ENCODE peak calls at places on chromosome 1, in seven cellular contexts. One of them, this sample, is unnamed.

GRCh38 chr1:110150330-110151174 is at the start of gene SLC6A17:
- DNase-seq in CD8-positive, alpha-beta T cell: no peak
- DNase-seq in fibroblast of the aortic adventitia: peak
- DNase-seq in epithelial cell of proximal tubule: no peak
- DNase-seq in ovary: no peak
- DNase-seq in lung: no peak
- DNase-seq in cardiac fibroblast: peak
- DNase-seq in this sample: no peak

GRCh38 chr1:230090194-230090711 is 23.2 kb downstream of the GALNT2 start:
- DNase-seq in ovary: no peak
- DNase-seq in fibroblast of the aortic adventitia: peak
- DNase-seq in epithelial cell of proximal tubule: no peak
- DNase-seq in lung: no peak
- DNase-seq in CD8-positive, alpha-beta T cell: no peak
- DNase-seq in cardiac fibroblast: peak
- DNase-seq in this sample: no peak

GRCh38 chr1:29786195-29786594 is 549.9 kb downstream of the PTPRU start:
- DNase-seq in epithelial cell of proximal tubule: no peak
- DNase-seq in fibroblast of the aortic adventitia: no peak
- DNase-seq in lung: peak
- DNase-seq in cardiac fibroblast: no peak
- DNase-seq in CD8-positive, alpha-beta T cell: no peak
- DNase-seq in ovary: no peak
- DNase-seq in this sample: no peak

GRCh38 chr1:66270122-66270812 is 263.7 kb upstream of the SGIP1 start:
- DNase-seq in CD8-positive, alpha-beta T cell: no peak
- DNase-seq in lung: no peak
- DNase-seq in ovary: no peak
- DNase-seq in fibroblast of the aortic adventitia: peak
- DNase-seq in cardiac fibroblast: peak
- DNase-seq in epithelial cell of proximal tubule: no peak
- DNase-seq in this sample: peak

GRCh38 chr1:33256335-33256700 is at the start of gene ZNF362:
- DNase-seq in lung: peak
- DNase-seq in CD8-positive, alpha-beta T cell: peak
- DNase-seq in ovary: peak
- DNase-seq in fibroblast of the aortic adventitia: peak
- DNase-seq in cardiac fibroblast: peak
- DNase-seq in epithelial cell of proximal tubule: no peak
- DNase-seq in this sample: peak

GRCh38 chr1:58249371-58249728 is 297.2 kb downstream of the OMA1 start:
- DNase-seq in epithelial cell of proximal tubule: no peak
- DNase-seq in cardiac fibroblast: no peak
- DNase-seq in ovary: no peak
- DNase-seq in lung: no peak
- DNase-seq in CD8-positive, alpha-beta T cell: no peak
- DNase-seq in fibroblast of the aortic adventitia: no peak
- DNase-seq in this sample: no peak

GRCh38 chr1:212901290-212901689 is 43.2 kb downstream of the FLVCR1 start:
- DNase-seq in lung: no peak
- DNase-seq in fibroblast of the aortic adventitia: no peak
- DNase-seq in cardiac fibroblast: no peak
- DNase-seq in epithelial cell of proximal tubule: no peak
- DNase-seq in CD8-positive, alpha-beta T cell: no peak
- DNase-seq in ovary: no peak
- DNase-seq in this sample: no peak

GRCh38 chr1:45035631-45036301 is 23.7 kb downstream of the UROD start:
- DNase-seq in CD8-positive, alpha-beta T cell: no peak
- DNase-seq in fibroblast of the aortic adventitia: no peak
- DNase-seq in ovary: no peak
- DNase-seq in epithelial cell of proximal tubule: no peak
- DNase-seq in lung: no peak
- DNase-seq in cardiac fibroblast: no peak
- DNase-seq in this sample: no peak

GRCh38 chr1:205832326-205832751 is 17.6 kb downstream of the PM20D1 start:
- DNase-seq in lung: no peak
- DNase-seq in ovary: no peak
- DNase-seq in cardiac fibroblast: peak
- DNase-seq in fibroblast of the aortic adventitia: no peak
- DNase-seq in epithelial cell of proximal tubule: no peak
- DNase-seq in CD8-positive, alpha-beta T cell: no peak
- DNase-seq in this sample: no peak

GRCh38 chr1:71413441-71414170 is 332.8 kb upstream of the ZRANB2 start:
- DNase-seq in epithelial cell of proximal tubule: no peak
- DNase-seq in cardiac fibroblast: peak
- DNase-seq in ovary: no peak
- DNase-seq in fibroblast of the aortic adventitia: peak
- DNase-seq in CD8-positive, alpha-beta T cell: no peak
- DNase-seq in lung: no peak
- DNase-seq in this sample: no peak

GRCh38 chr1:28885982-28886730 is 28.2 kb upstream of the EPB41 start:
- DNase-seq in cardiac fibroblast: no peak
- DNase-seq in ovary: no peak
- DNase-seq in lung: no peak
- DNase-seq in CD8-positive, alpha-beta T cell: no peak
- DNase-seq in epithelial cell of proximal tubule: no peak
- DNase-seq in fibroblast of the aortic adventitia: no peak
- DNase-seq in this sample: no peak

GRCh38 chr1:181134543-181135461 is 46.3 kb downstream of the IER5 start:
- DNase-seq in fibroblast of the aortic adventitia: peak
- DNase-seq in CD8-positive, alpha-beta T cell: no peak
- DNase-seq in cardiac fibroblast: peak
- DNase-seq in ovary: no peak
- DNase-seq in epithelial cell of proximal tubule: no peak
- DNase-seq in lung: no peak
- DNase-seq in this sample: no peak

GRCh38 chr1:170742600-170742999 is 78.7 kb downstream of the PRRX1 start:
- DNase-seq in cardiac fibroblast: no peak
- DNase-seq in ovary: no peak
- DNase-seq in fibroblast of the aortic adventitia: no peak
- DNase-seq in CD8-positive, alpha-beta T cell: no peak
- DNase-seq in lung: no peak
- DNase-seq in epithelial cell of proximal tubule: no peak
- DNase-seq in this sample: no peak

GRCh38 chr1:69568435-69569280 is 936 bp downstream of the LRRC7 start:
- DNase-seq in ovary: no peak
- DNase-seq in epithelial cell of proximal tubule: no peak
- DNase-seq in lung: no peak
- DNase-seq in cardiac fibroblast: no peak
- DNase-seq in CD8-positive, alpha-beta T cell: no peak
- DNase-seq in fibroblast of the aortic adventitia: no peak
- DNase-seq in this sample: no peak
- H3K4me3 ChIP-seq in ovary: peak
- H3K4me3 ChIP-seq in epithelial cell of proximal tubule: peak
- H3K4me3 ChIP-seq in lung: no peak
- H3K4me3 ChIP-seq in cardiac fibroblast: peak
- H3K4me3 ChIP-seq in CD8-positive, alpha-beta T cell: no peak
- H3K4me3 ChIP-seq in fibroblast of the aortic adventitia: peak
- H3K4me3 ChIP-seq in this sample: peak

GRCh38 chr1:31633117-31633516 is 11.6 kb downstream of the PEF1 start:
- DNase-seq in CD8-positive, alpha-beta T cell: no peak
- DNase-seq in ovary: no peak
- DNase-seq in fibroblast of the aortic adventitia: peak
- DNase-seq in lung: no peak
- DNase-seq in epithelial cell of proximal tubule: no peak
- DNase-seq in cardiac fibroblast: peak
- DNase-seq in this sample: no peak
- TF ChIP-seq CTCF in CD8-positive, alpha-beta T cell: no peak
- TF ChIP-seq CTCF in ovary: no peak
- TF ChIP-seq CTCF in fibroblast of the aortic adventitia: peak
- TF ChIP-seq CTCF in lung: no peak
- TF ChIP-seq CTCF in epithelial cell of proximal tubule: peak
- TF ChIP-seq CTCF in cardiac fibroblast: peak
- TF ChIP-seq CTCF in this sample: peak

DNA sequence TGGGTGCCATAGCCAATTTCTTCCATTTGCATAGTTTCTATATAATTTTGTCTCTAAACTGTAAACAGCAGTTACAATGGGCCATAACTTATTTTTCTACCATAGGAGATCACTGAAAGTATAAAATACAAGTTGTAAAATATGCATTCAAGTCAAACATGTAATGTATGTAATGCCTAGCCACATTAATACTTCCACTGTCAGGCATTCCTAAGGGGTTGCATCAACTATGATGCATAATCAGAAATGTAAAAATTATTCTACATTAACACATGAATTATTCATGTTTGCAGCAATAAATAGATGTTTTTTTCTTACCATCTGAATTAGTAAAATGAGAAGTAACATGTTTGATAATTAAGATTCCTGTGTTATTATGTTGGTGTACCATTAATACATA is 560.3 kb upstream of the ZP4 start:
- DNase-seq in fibroblast of the aortic adventitia: no peak
- DNase-seq in ovary: no peak
- DNase-seq in lung: no peak
- DNase-seq in epithelial cell of proximal tubule: no peak
- DNase-seq in cardiac fibroblast: peak
- DNase-seq in CD8-positive, alpha-beta T cell: no peak
- DNase-seq in this sample: no peak
- H3K4me3 ChIP-seq in fibroblast of the aortic adventitia: no peak
- H3K4me3 ChIP-seq in ovary: no peak
- H3K4me3 ChIP-seq in lung: no peak
- H3K4me3 ChIP-seq in epithelial cell of proximal tubule: no peak
- H3K4me3 ChIP-seq in cardiac fibroblast: no peak
- H3K4me3 ChIP-seq in CD8-positive, alpha-beta T cell: no peak
- H3K4me3 ChIP-seq in this sample: no peak

DNA sequence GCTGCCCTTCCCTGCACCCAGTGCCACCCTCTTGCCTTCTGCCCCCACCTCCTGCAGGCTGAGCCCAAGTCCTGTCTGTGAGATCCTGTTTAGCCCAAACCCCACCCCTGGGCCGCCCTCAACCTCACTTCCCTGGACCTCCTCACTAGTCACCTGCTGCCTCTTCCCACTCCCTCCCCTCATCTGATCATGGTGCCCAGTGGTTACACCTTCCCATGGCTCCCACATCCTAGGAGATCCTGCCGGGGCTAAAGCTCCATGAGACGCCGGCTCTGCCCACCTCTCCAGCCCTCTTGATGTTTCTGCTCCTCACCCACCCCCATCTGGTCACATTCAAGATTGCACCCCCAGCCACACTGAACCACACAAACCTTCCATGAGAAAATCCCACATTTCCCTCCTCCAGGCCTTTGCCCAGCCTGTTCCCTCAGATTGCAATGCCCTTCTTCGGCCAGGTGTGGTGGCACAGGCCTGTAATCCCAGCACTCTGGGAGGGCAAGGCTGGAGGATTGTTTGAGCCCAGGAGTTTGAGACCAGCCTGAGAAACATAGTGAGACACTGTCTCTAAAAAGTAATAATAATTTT is 17.0 kb downstream of the TTC39A start:
- DNase-seq in ovary: no peak
- DNase-seq in lung: no peak
- DNase-seq in CD8-positive, alpha-beta T cell: no peak
- DNase-seq in epithelial cell of proximal tubule: no peak
- DNase-seq in fibroblast of the aortic adventitia: no peak
- DNase-seq in cardiac fibroblast: no peak
- DNase-seq in this sample: no peak
- TF ChIP-seq CTCF in ovary: no peak
- TF ChIP-seq CTCF in lung: no peak
- TF ChIP-seq CTCF in CD8-positive, alpha-beta T cell: no peak
- TF ChIP-seq CTCF in epithelial cell of proximal tubule: peak
- TF ChIP-seq CTCF in fibroblast of the aortic adventitia: peak
- TF ChIP-seq CTCF in cardiac fibroblast: peak
- TF ChIP-seq CTCF in this sample: peak